ENCODE peak calls at places on chromosomes 6 and 20, in eight cellular contexts. V is right lobe of liver, R is gastrocnemius medialis, G is heart left ventricle, I is body of pancreas, M is A549, K is HCT116, A is IMR-90. Y is an unnamed sample. For H3K4me1 and H3K9me3, the result is how much of the 10 kb centered on the place peaks cover.

GRCh38 chr6:2782825-2783187 is 17.6 kb downstream of the WRNIP1 start:
- ATAC-seq in R (peak), M (no peak), I (no peak), V (no peak), K (no peak), G (no peak), A (no peak), Y (no peak)

GRCh38 chr6:156697224-156697623 is 80.0 kb upstream of the ARID1B start:
- ATAC-seq in V (no peak), A (no peak), M (no peak), K (no peak), G (no peak), R (no peak), I (no peak), Y (no peak)

GRCh38 chr6:146289816-146290588 is 253.6 kb upstream of the RAB32 start:
- ATAC-seq in K (no peak), I (no peak), A (no peak), R (peak), G (no peak), V (peak), M (no peak), Y (peak)

GRCh38 chr20:560680-561079 is 17.1 kb upstream of the CSNK2A1 start:
- ATAC-seq in G (no peak), K (no peak), A (no peak), I (no peak), M (peak), R (no peak), V (no peak), Y (no peak)

GRCh38 chr6:38110407-38111025 is 291.0 kb downstream of the ZFAND3 start:
- ATAC-seq in I (no peak), G (peak), M (no peak), K (no peak), R (no peak), V (no peak), A (no peak), Y (no peak)

GRCh38 chr6:99850841-99851240 is 143.2 kb downstream of the MCHR2 start:
- ATAC-seq in G (no peak), R (no peak), M (no peak), K (no peak), I (no peak), A (no peak), V (no peak), Y (no peak)

GRCh38 chr6:154156135-154156948 is 117.3 kb downstream of the OPRM1 start:
- ATAC-seq in R (no peak), K (peak), M (peak), V (peak), G (peak), A (peak), I (peak), Y (no peak)

GRCh38 chr20:63457737-63458136 is 14.7 kb downstream of the KCNQ2 start:
- ATAC-seq in V (no peak), R (no peak), I (no peak), A (no peak), M (peak), K (peak), G (peak), Y (no peak)

GRCh38 chr6:32983964-32984638 is 15.7 kb downstream of the BRD2 start:
- ATAC-seq in R (peak), A (peak), M (peak), V (no peak), G (no peak), K (peak), I (no peak), Y (no peak)

GRCh38 chr6:154893927-154894326 is 101.2 kb upstream of the TIAM2 start:
- ATAC-seq in K (no peak), M (no peak), V (no peak), I (no peak), A (peak), G (no peak), R (no peak), Y (no peak)

GRCh38 chr6:84150680-84151079 is 76.8 kb downstream of the CEP162 start:
- ATAC-seq in V (no peak), A (no peak), G (no peak), R (no peak), I (no peak), K (no peak), M (no peak), Y (no peak)

GRCh38 chr6:71139249-71139648 is 149.4 kb upstream of the OGFRL1 start:
- ATAC-seq in K (no peak), V (no peak), M (no peak), R (no peak), G (no peak), A (no peak), I (no peak), Y (no peak)

GRCh38 chr20:36454664-36455427 is 86.5 kb upstream of the MYL9 start:
- ATAC-seq in G (peak), M (peak), K (peak), A (peak), R (peak), V (peak), I (peak), Y (peak)

GRCh38 chr6:6840831-6841263 is 252.3 kb downstream of the LY86 start:
- ATAC-seq in K (no peak), R (no peak), G (no peak), A (no peak), V (peak), M (no peak), I (no peak), Y (no peak)

GRCh38 chr6:110738899-110739365 is 76.3 kb downstream of the CDK19 start:
- ATAC-seq in R (peak), V (peak), K (no peak), A (no peak), G (no peak), M (peak), I (peak), Y (peak)

GRCh38 chr6:109236140-109237081 is 141.1 kb downstream of the CEP57L1 start:
- ATAC-seq in K (peak), M (no peak), A (no peak), G (no peak), R (no peak), V (peak), I (peak), Y (no peak)

GRCh38 chr20:2418388-2418787 is 37.7 kb downstream of the TGM6 start:
- ATAC-seq in G (no peak), V (peak), M (no peak), A (no peak), K (no peak), R (no peak), I (no peak), Y (no peak)

GRCh38 chr6:143698759-143699750 is 21.3 kb downstream of the PHACTR2 start:
- ATAC-seq in R (no peak), A (no peak), M (no peak), I (no peak), G (no peak), V (no peak), K (peak), Y (no peak)

GRCh38 chr6:100780648-100781047 is 100.5 kb downstream of the ASCC3 start:
- ATAC-seq in G (no peak), A (no peak), R (no peak), I (no peak), V (no peak), K (no peak), M (no peak), Y (no peak)

GRCh38 chr6:48979806-48980205 is 483.2 kb downstream of the MMUT start:
- ATAC-seq in M (no peak), R (no peak), A (no peak), V (no peak), K (no peak), I (no peak), G (no peak), Y (peak)

GRCh38 chr6:136772685-136773472 is 19.4 kb downstream of the MAP3K5 start:
- ATAC-seq in M (no peak), A (no peak), R (peak), V (no peak), I (peak), G (peak), K (no peak), Y (no peak)

GRCh38 chr6:5125152-5126006 is 40.2 kb downstream of the PPP1R3G start:
- ATAC-seq in I (no peak), V (no peak), R (no peak), G (no peak), K (peak), A (peak), M (peak), Y (no peak)

GRCh38 chr6:1024587-1024986 is 287.3 kb upstream of the FOXQ1 start:
- ATAC-seq in I (no peak), K (no peak), M (peak), A (peak), G (no peak), R (no peak), V (no peak), Y (peak)

GRCh38 chr6:1025821-1026220 is 286.1 kb upstream of the FOXQ1 start:
- ATAC-seq in V (no peak), K (no peak), I (no peak), A (no peak), G (no peak), M (no peak), R (no peak), Y (no peak)

GRCh38 chr6:1022719-1023118 is 289.2 kb upstream of the FOXQ1 start:
- ATAC-seq in I (no peak), R (no peak), V (no peak), M (no peak), G (no peak), A (no peak), K (no peak), Y (no peak)

GRCh38 chr6:1023229-1023628 is 288.7 kb upstream of the FOXQ1 start:
- ATAC-seq in G (no peak), A (no peak), V (no peak), I (no peak), R (no peak), K (no peak), M (no peak), Y (no peak)

GRCh38 chr6:1024161-1024560 is 287.7 kb upstream of the FOXQ1 start:
- ATAC-seq in R (no peak), G (no peak), I (no peak), K (no peak), A (no peak), V (no peak), M (no peak), Y (no peak)
- H3K4me1 ChIP-seq in R (under half), G (under half), I (under half), K (under half), A (under half), V (under half), M (under half), Y (under half)

GRCh38 chr6:41071501-41071922 is 644 bp downstream of the OARD1 start:
- ATAC-seq in M (no peak), K (no peak), R (no peak), A (no peak), G (no peak), V (no peak), I (no peak), Y (no peak)
- TF ChIP-seq POLR2A in M (peak), K (no peak), R (no peak), A (peak), G (no peak), V (no peak), I (no peak), Y (no peak)

GRCh38 chr6:168013250-168013915 is 15.9 kb downstream of the KIF25 start:
- ATAC-seq in A (no peak), K (no peak), M (no peak), V (peak), I (no peak), R (no peak), G (no peak), Y (no peak)
- H3K9me3 ChIP-seq in A (under half), K (under half), M (under half), V (under half), I (under half), R (under half), G (under half), Y (under half)

GRCh38 chr6:43181942-43182860 is at the start of gene CUL9:
- ATAC-seq in G (peak), I (peak), V (peak), A (peak), K (peak), M (peak), R (peak), Y (peak)
- H3K4me1 ChIP-seq in G (under half), I (under half), V (under half), A (under half), K (under half), M (under half), R (under half), Y (under half)

GRCh38 chr6:118309337-118310093 is 238.6 kb upstream of the PLN start:
- ATAC-seq in R (no peak), G (no peak), K (no peak), V (no peak), I (no peak), M (no peak), A (no peak), Y (no peak)
- TF ChIP-seq POLR2A in R (no peak), G (no peak), K (no peak), V (no peak), I (no peak), M (no peak), A (no peak), Y (no peak)

DNA sequence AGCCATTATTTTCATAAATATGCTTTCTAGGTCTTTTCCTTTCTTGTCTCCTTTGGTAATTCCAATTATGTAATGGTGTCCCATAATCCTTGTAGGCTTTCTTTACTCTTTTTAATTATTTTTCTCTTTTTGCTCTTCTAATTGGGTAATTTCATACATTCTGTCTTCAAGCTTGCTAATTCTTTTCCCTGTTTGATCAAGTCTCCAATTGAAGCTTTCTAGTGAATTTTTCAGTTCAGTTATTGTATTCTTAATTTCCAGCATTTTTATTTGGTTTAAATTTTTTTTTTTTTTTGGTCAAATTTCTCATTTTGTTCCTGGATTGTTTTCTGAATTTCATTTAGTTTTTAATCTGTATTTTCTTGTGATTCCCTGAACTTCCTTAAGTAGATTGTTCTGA is 74.9 kb upstream of the UST start:
- ATAC-seq in M (no peak), V (no peak), A (no peak), I (no peak), K (no peak), G (no peak), R (no peak), Y (no peak)
- H3K9me3 ChIP-seq in M (under half), V (under half), A (under half), I (under half), K (under half), G (under half), R (under half), Y (half or more)

Y was measured in gastroesophageal sphincter.